ENCODE peak calls at places on chromosomes 6 and 20, in ten cellular contexts. One of them, this sample, is unnamed.

GRCh38 chr6:24140572-24140971 is 14.6 kb downstream of the NRSN1 start:
- DNase-seq in neural progenitor cell: no peak
- DNase-seq in hepatocyte: no peak
- DNase-seq in CD4-positive, alpha-beta T cell: no peak
- DNase-seq in upper lobe of right lung: no peak
- DNase-seq in BJ: no peak
- DNase-seq in GM12865: no peak
- DNase-seq in cardiac muscle cell: no peak
- DNase-seq in omental fat pad: no peak
- DNase-seq in esophagus squamous epithelium: no peak
- DNase-seq in this sample: no peak

GRCh38 chr20:719816-720215 is 44.2 kb upstream of the SCRT2 start:
- DNase-seq in cardiac muscle cell: peak
- DNase-seq in esophagus squamous epithelium: no peak
- DNase-seq in GM12865: no peak
- DNase-seq in neural progenitor cell: no peak
- DNase-seq in CD4-positive, alpha-beta T cell: no peak
- DNase-seq in hepatocyte: no peak
- DNase-seq in omental fat pad: no peak
- DNase-seq in BJ: no peak
- DNase-seq in upper lobe of right lung: no peak
- DNase-seq in this sample: no peak

GRCh38 chr6:118372413-118372812 is 175.7 kb upstream of the PLN start:
- DNase-seq in omental fat pad: no peak
- DNase-seq in esophagus squamous epithelium: no peak
- DNase-seq in GM12865: no peak
- DNase-seq in BJ: no peak
- DNase-seq in upper lobe of right lung: no peak
- DNase-seq in CD4-positive, alpha-beta T cell: no peak
- DNase-seq in neural progenitor cell: no peak
- DNase-seq in hepatocyte: no peak
- DNase-seq in cardiac muscle cell: peak
- DNase-seq in this sample: no peak

GRCh38 chr6:11467364-11467763 is 70.2 kb upstream of the TMEM170B start:
- DNase-seq in neural progenitor cell: no peak
- DNase-seq in GM12865: peak
- DNase-seq in omental fat pad: no peak
- DNase-seq in CD4-positive, alpha-beta T cell: no peak
- DNase-seq in upper lobe of right lung: no peak
- DNase-seq in esophagus squamous epithelium: no peak
- DNase-seq in hepatocyte: no peak
- DNase-seq in cardiac muscle cell: no peak
- DNase-seq in BJ: no peak
- DNase-seq in this sample: no peak

GRCh38 chr6:148891027-148891783 is 144.4 kb downstream of the UST start:
- DNase-seq in GM12865: no peak
- DNase-seq in esophagus squamous epithelium: no peak
- DNase-seq in cardiac muscle cell: no peak
- DNase-seq in upper lobe of right lung: no peak
- DNase-seq in BJ: no peak
- DNase-seq in neural progenitor cell: no peak
- DNase-seq in hepatocyte: no peak
- DNase-seq in omental fat pad: no peak
- DNase-seq in CD4-positive, alpha-beta T cell: no peak
- DNase-seq in this sample: no peak

GRCh38 chr20:51054233-51054632 is 31.3 kb upstream of the KCNG1 start:
- DNase-seq in neural progenitor cell: no peak
- DNase-seq in omental fat pad: no peak
- DNase-seq in hepatocyte: no peak
- DNase-seq in CD4-positive, alpha-beta T cell: no peak
- DNase-seq in cardiac muscle cell: no peak
- DNase-seq in upper lobe of right lung: no peak
- DNase-seq in BJ: no peak
- DNase-seq in GM12865: no peak
- DNase-seq in esophagus squamous epithelium: no peak
- DNase-seq in this sample: no peak

GRCh38 chr20:62872184-62872862 is 10.7 kb upstream of the TCFL5 start:
- DNase-seq in neural progenitor cell: no peak
- DNase-seq in hepatocyte: no peak
- DNase-seq in upper lobe of right lung: no peak
- DNase-seq in CD4-positive, alpha-beta T cell: no peak
- DNase-seq in omental fat pad: no peak
- DNase-seq in esophagus squamous epithelium: no peak
- DNase-seq in cardiac muscle cell: no peak
- DNase-seq in BJ: no peak
- DNase-seq in GM12865: no peak
- DNase-seq in this sample: no peak

GRCh38 chr20:53824779-53825178 is 231.1 kb upstream of the ZNF217 start:
- DNase-seq in GM12865: no peak
- DNase-seq in upper lobe of right lung: no peak
- DNase-seq in hepatocyte: no peak
- DNase-seq in BJ: no peak
- DNase-seq in esophagus squamous epithelium: no peak
- DNase-seq in CD4-positive, alpha-beta T cell: no peak
- DNase-seq in omental fat pad: no peak
- DNase-seq in cardiac muscle cell: no peak
- DNase-seq in neural progenitor cell: no peak
- DNase-seq in this sample: no peak

GRCh38 chr20:57214948-57215347 is 51.5 kb downstream of the BMP7 start:
- DNase-seq in omental fat pad: no peak
- DNase-seq in cardiac muscle cell: no peak
- DNase-seq in upper lobe of right lung: no peak
- DNase-seq in neural progenitor cell: no peak
- DNase-seq in hepatocyte: no peak
- DNase-seq in esophagus squamous epithelium: no peak
- DNase-seq in BJ: no peak
- DNase-seq in GM12865: no peak
- DNase-seq in CD4-positive, alpha-beta T cell: no peak
- DNase-seq in this sample: no peak

GRCh38 chr20:57215826-57216471 is 50.5 kb downstream of the BMP7 start:
- DNase-seq in CD4-positive, alpha-beta T cell: no peak
- DNase-seq in GM12865: peak
- DNase-seq in upper lobe of right lung: no peak
- DNase-seq in neural progenitor cell: no peak
- DNase-seq in omental fat pad: no peak
- DNase-seq in esophagus squamous epithelium: no peak
- DNase-seq in hepatocyte: no peak
- DNase-seq in cardiac muscle cell: no peak
- DNase-seq in BJ: no peak
- DNase-seq in this sample: no peak

GRCh38 chr20:57214427-57214826 is 52.0 kb downstream of the BMP7 start:
- DNase-seq in omental fat pad: no peak
- DNase-seq in CD4-positive, alpha-beta T cell: no peak
- DNase-seq in esophagus squamous epithelium: no peak
- DNase-seq in BJ: no peak
- DNase-seq in upper lobe of right lung: no peak
- DNase-seq in hepatocyte: no peak
- DNase-seq in GM12865: no peak
- DNase-seq in cardiac muscle cell: no peak
- DNase-seq in neural progenitor cell: no peak
- DNase-seq in this sample: no peak

GRCh38 chr20:57216669-57217068 is 49.8 kb downstream of the BMP7 start:
- DNase-seq in omental fat pad: no peak
- DNase-seq in BJ: no peak
- DNase-seq in hepatocyte: no peak
- DNase-seq in GM12865: no peak
- DNase-seq in esophagus squamous epithelium: no peak
- DNase-seq in cardiac muscle cell: no peak
- DNase-seq in CD4-positive, alpha-beta T cell: no peak
- DNase-seq in upper lobe of right lung: no peak
- DNase-seq in neural progenitor cell: no peak
- DNase-seq in this sample: no peak

GRCh38 chr20:57215426-57215825 is 51.0 kb downstream of the BMP7 start:
- DNase-seq in upper lobe of right lung: no peak
- DNase-seq in BJ: no peak
- DNase-seq in CD4-positive, alpha-beta T cell: no peak
- DNase-seq in cardiac muscle cell: no peak
- DNase-seq in omental fat pad: no peak
- DNase-seq in esophagus squamous epithelium: no peak
- DNase-seq in GM12865: no peak
- DNase-seq in neural progenitor cell: no peak
- DNase-seq in hepatocyte: no peak
- DNase-seq in this sample: no peak
- TF ChIP-seq CTCF in upper lobe of right lung: no peak
- TF ChIP-seq CTCF in BJ: no peak
- TF ChIP-seq CTCF in CD4-positive, alpha-beta T cell: no peak
- TF ChIP-seq CTCF in cardiac muscle cell: no peak
- TF ChIP-seq CTCF in omental fat pad: no peak
- TF ChIP-seq CTCF in esophagus squamous epithelium: no peak
- TF ChIP-seq CTCF in GM12865: no peak
- TF ChIP-seq CTCF in neural progenitor cell: no peak
- TF ChIP-seq CTCF in hepatocyte: no peak
- TF ChIP-seq CTCF in this sample: no peak

GRCh38 chr20:13236990-13237720 is 16.1 kb downstream of the ISM1 start:
- DNase-seq in CD4-positive, alpha-beta T cell: no peak
- DNase-seq in esophagus squamous epithelium: no peak
- DNase-seq in hepatocyte: no peak
- DNase-seq in cardiac muscle cell: no peak
- DNase-seq in BJ: no peak
- DNase-seq in neural progenitor cell: no peak
- DNase-seq in GM12865: no peak
- DNase-seq in omental fat pad: no peak
- DNase-seq in upper lobe of right lung: no peak
- DNase-seq in this sample: no peak

GRCh38 chr20:13231031-13231752 is 10.1 kb downstream of the ISM1 start:
- DNase-seq in hepatocyte: no peak
- DNase-seq in BJ: peak
- DNase-seq in cardiac muscle cell: no peak
- DNase-seq in upper lobe of right lung: no peak
- DNase-seq in esophagus squamous epithelium: no peak
- DNase-seq in CD4-positive, alpha-beta T cell: peak
- DNase-seq in neural progenitor cell: no peak
- DNase-seq in omental fat pad: no peak
- DNase-seq in GM12865: no peak
- DNase-seq in this sample: no peak

GRCh38 chr20:13229538-13229937 is 8.5 kb downstream of the ISM1 start:
- DNase-seq in hepatocyte: no peak
- DNase-seq in esophagus squamous epithelium: no peak
- DNase-seq in CD4-positive, alpha-beta T cell: no peak
- DNase-seq in upper lobe of right lung: no peak
- DNase-seq in cardiac muscle cell: no peak
- DNase-seq in omental fat pad: no peak
- DNase-seq in GM12865: peak
- DNase-seq in neural progenitor cell: no peak
- DNase-seq in BJ: no peak
- DNase-seq in this sample: no peak

GRCh38 chr20:13234961-13235360 is 13.9 kb downstream of the ISM1 start:
- DNase-seq in GM12865: no peak
- DNase-seq in BJ: no peak
- DNase-seq in esophagus squamous epithelium: no peak
- DNase-seq in cardiac muscle cell: no peak
- DNase-seq in neural progenitor cell: no peak
- DNase-seq in hepatocyte: no peak
- DNase-seq in upper lobe of right lung: no peak
- DNase-seq in CD4-positive, alpha-beta T cell: no peak
- DNase-seq in omental fat pad: no peak
- DNase-seq in this sample: no peak

GRCh38 chr20:13232999-13233398 is 11.9 kb downstream of the ISM1 start:
- DNase-seq in omental fat pad: no peak
- DNase-seq in upper lobe of right lung: no peak
- DNase-seq in BJ: no peak
- DNase-seq in neural progenitor cell: no peak
- DNase-seq in esophagus squamous epithelium: no peak
- DNase-seq in cardiac muscle cell: no peak
- DNase-seq in GM12865: no peak
- DNase-seq in CD4-positive, alpha-beta T cell: no peak
- DNase-seq in hepatocyte: no peak
- DNase-seq in this sample: no peak
- TF ChIP-seq CTCF in omental fat pad: no peak
- TF ChIP-seq CTCF in upper lobe of right lung: no peak
- TF ChIP-seq CTCF in BJ: no peak
- TF ChIP-seq CTCF in neural progenitor cell: no peak
- TF ChIP-seq CTCF in esophagus squamous epithelium: no peak
- TF ChIP-seq CTCF in cardiac muscle cell: no peak
- TF ChIP-seq CTCF in GM12865: no peak
- TF ChIP-seq CTCF in CD4-positive, alpha-beta T cell: no peak
- TF ChIP-seq CTCF in hepatocyte: no peak
- TF ChIP-seq CTCF in this sample: no peak

DNA sequence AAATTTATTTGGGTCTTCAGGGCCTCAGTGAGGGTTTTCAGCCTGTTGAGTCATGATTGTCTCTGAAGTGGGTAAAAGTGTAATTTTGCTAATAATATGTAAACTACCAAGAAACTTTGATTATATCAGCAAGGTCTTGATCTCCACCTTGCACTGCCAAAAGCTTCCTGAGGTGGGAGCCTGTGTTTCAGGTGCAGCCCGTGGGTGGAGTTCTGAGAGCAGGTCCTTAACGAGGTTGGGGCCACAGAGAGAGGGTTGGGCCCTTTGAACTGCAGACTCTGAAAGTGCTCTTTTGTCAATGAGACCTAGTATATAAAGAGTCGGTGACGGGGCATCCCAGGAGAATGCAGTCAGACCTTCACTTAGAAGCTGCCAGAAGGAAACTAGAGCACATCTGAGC is 129.7 kb upstream of the MAP3K4 start:
- DNase-seq in omental fat pad: no peak
- DNase-seq in neural progenitor cell: no peak
- DNase-seq in upper lobe of right lung: no peak
- DNase-seq in CD4-positive, alpha-beta T cell: no peak
- DNase-seq in cardiac muscle cell: no peak
- DNase-seq in esophagus squamous epithelium: no peak
- DNase-seq in GM12865: no peak
- DNase-seq in hepatocyte: no peak
- DNase-seq in BJ: no peak
- DNase-seq in this sample: no peak
- TF ChIP-seq CTCF in omental fat pad: no peak
- TF ChIP-seq CTCF in neural progenitor cell: no peak
- TF ChIP-seq CTCF in upper lobe of right lung: no peak
- TF ChIP-seq CTCF in CD4-positive, alpha-beta T cell: no peak
- TF ChIP-seq CTCF in cardiac muscle cell: no peak
- TF ChIP-seq CTCF in esophagus squamous epithelium: no peak
- TF ChIP-seq CTCF in GM12865: no peak
- TF ChIP-seq CTCF in hepatocyte: no peak
- TF ChIP-seq CTCF in BJ: no peak
- TF ChIP-seq CTCF in this sample: no peak

GRCh38 chr20:48603116-48603818 is 224.5 kb downstream of the PREX1 start:
- DNase-seq in omental fat pad: no peak
- DNase-seq in upper lobe of right lung: peak
- DNase-seq in CD4-positive, alpha-beta T cell: no peak
- DNase-seq in BJ: no peak
- DNase-seq in GM12865: no peak
- DNase-seq in esophagus squamous epithelium: no peak
- DNase-seq in hepatocyte: no peak
- DNase-seq in cardiac muscle cell: peak
- DNase-seq in neural progenitor cell: peak
- DNase-seq in this sample: no peak

GRCh38 chr20:48599748-48600469 is 227.9 kb downstream of the PREX1 start:
- DNase-seq in esophagus squamous epithelium: no peak
- DNase-seq in hepatocyte: no peak
- DNase-seq in neural progenitor cell: no peak
- DNase-seq in BJ: no peak
- DNase-seq in omental fat pad: no peak
- DNase-seq in cardiac muscle cell: no peak
- DNase-seq in upper lobe of right lung: peak
- DNase-seq in CD4-positive, alpha-beta T cell: no peak
- DNase-seq in GM12865: no peak
- DNase-seq in this sample: no peak

GRCh38 chr20:48601798-48602197 is 226.0 kb downstream of the PREX1 start:
- DNase-seq in omental fat pad: no peak
- DNase-seq in GM12865: no peak
- DNase-seq in BJ: no peak
- DNase-seq in cardiac muscle cell: no peak
- DNase-seq in esophagus squamous epithelium: no peak
- DNase-seq in upper lobe of right lung: no peak
- DNase-seq in neural progenitor cell: no peak
- DNase-seq in hepatocyte: no peak
- DNase-seq in CD4-positive, alpha-beta T cell: no peak
- DNase-seq in this sample: no peak

GRCh38 chr20:48599106-48599747 is 228.6 kb downstream of the PREX1 start:
- DNase-seq in esophagus squamous epithelium: no peak
- DNase-seq in omental fat pad: no peak
- DNase-seq in cardiac muscle cell: no peak
- DNase-seq in GM12865: no peak
- DNase-seq in upper lobe of right lung: peak
- DNase-seq in hepatocyte: no peak
- DNase-seq in CD4-positive, alpha-beta T cell: no peak
- DNase-seq in BJ: no peak
- DNase-seq in neural progenitor cell: no peak
- DNase-seq in this sample: no peak

DNA sequence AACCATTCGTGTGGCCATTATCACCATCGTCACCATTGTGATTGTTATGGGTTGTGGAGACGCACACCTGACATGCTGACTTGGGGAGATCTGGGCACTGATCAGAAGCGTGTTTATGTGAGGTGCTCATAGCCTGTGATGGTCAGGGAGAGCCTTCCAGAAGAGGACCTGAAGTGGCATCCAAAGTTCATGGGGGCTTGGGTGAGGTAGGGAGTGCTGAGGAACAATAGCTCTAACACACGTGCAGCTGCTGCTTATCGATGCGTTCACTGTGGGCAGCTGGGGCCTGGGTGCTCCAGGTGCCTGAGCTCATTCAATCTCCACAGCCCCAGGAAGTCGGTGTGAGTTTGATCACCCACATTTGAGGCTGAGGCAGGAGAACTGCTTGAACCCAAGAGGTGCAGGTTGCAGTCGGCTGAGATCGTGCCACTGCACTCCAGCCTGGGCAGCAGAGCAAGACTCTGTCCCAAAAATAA is 227.3 kb downstream of the PREX1 start:
- DNase-seq in omental fat pad: no peak
- DNase-seq in esophagus squamous epithelium: no peak
- DNase-seq in cardiac muscle cell: no peak
- DNase-seq in BJ: no peak
- DNase-seq in CD4-positive, alpha-beta T cell: no peak
- DNase-seq in hepatocyte: no peak
- DNase-seq in GM12865: no peak
- DNase-seq in upper lobe of right lung: peak
- DNase-seq in neural progenitor cell: no peak
- DNase-seq in this sample: no peak
- TF ChIP-seq CTCF in omental fat pad: no peak
- TF ChIP-seq CTCF in esophagus squamous epithelium: no peak
- TF ChIP-seq CTCF in cardiac muscle cell: no peak
- TF ChIP-seq CTCF in BJ: no peak
- TF ChIP-seq CTCF in CD4-positive, alpha-beta T cell: no peak
- TF ChIP-seq CTCF in hepatocyte: no peak
- TF ChIP-seq CTCF in GM12865: no peak
- TF ChIP-seq CTCF in upper lobe of right lung: no peak
- TF ChIP-seq CTCF in neural progenitor cell: no peak
- TF ChIP-seq CTCF in this sample: no peak